ENCODE peak calls at places on chromosomes 2 and 18, in six cellular contexts. P is NT2/D1; I is CD8-positive, alpha-beta memory T cell; R is stomach; X is cardiac muscle cell; J is left ventricle myocardium inferior. Z is an unnamed sample. For H3K4me1, the result is how much of the 10 kb centered on the place peaks cover.

GRCh38 chr2:211609127-211609526 is 929.5 kb downstream of the ERBB4 start:
- DNase-seq in J (no peak), R (no peak), I (no peak), X (no peak), P (no peak), Z (no peak)

GRCh38 chr2:67965246-67965645 is 97.6 kb downstream of the C1D start:
- DNase-seq in I (no peak), X (no peak), J (no peak), R (no peak), P (no peak), Z (no peak)

GRCh38 chr2:163171786-163172549 is 333.4 kb upstream of the KCNH7 start:
- DNase-seq in I (no peak), X (no peak), R (no peak), P (peak), J (no peak), Z (no peak)

GRCh38 chr2:172735646-172736418 is at the start of gene RAPGEF4:
- DNase-seq in I (no peak), R (no peak), X (peak), J (no peak), P (no peak), Z (no peak)

GRCh38 chr2:105580870-105581567 is 163.7 kb upstream of the NCK2 start:
- DNase-seq in I (no peak), J (no peak), X (no peak), P (no peak), R (no peak), Z (no peak)

GRCh38 chr2:16666453-16666801 is 793 bp upstream of the CYRIA start:
- DNase-seq in I (no peak), J (no peak), R (no peak), X (no peak), P (peak), Z (no peak)

GRCh38 chr18:26723986-26724385 is 141.5 kb downstream of the AQP4 start:
- DNase-seq in P (no peak), R (no peak), I (no peak), J (no peak), X (no peak), Z (no peak)

GRCh38 chr2:145931836-145932352 is 1412.0 kb upstream of the ZEB2 start:
- DNase-seq in P (no peak), J (no peak), R (no peak), I (no peak), X (no peak), Z (no peak)

GRCh38 chr18:6960656-6961055 is 156.9 kb downstream of the LAMA1 start:
- DNase-seq in I (no peak), J (no peak), R (no peak), P (no peak), X (no peak), Z (no peak)

DNA sequence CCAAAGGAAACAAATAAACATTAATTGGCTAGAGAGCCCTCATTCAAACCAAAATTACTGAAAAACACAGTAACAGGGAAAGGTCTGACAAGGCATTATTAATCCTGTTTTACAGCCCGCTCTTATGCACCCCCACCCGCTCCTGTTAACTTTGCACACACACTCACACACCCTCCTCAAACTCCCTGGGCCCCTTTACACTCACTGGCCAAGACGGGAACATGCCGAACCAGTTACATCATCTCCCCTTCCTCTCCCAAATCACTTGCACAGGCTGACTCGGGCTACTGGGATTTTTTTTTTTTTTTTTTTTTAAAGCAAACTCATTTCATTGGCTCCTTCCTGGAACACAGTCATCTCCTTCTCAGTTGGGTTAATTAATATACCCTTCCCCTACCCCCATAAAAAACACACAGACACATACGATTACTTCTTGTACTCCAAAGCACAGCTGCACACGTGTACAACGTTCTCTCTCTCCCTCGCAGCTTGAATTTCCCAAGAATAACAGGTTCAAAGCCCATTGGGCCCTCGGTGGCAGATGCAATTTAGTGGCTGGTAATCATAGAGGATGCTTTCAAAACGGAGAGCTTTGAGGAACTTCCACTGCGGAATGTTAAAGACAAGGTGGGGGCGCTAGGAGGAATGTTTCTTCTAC is 31.8 kb downstream of the KLF7 start:
- DNase-seq in R (no peak), J (peak), X (no peak), P (peak), I (no peak), Z (peak)
- H3K4me1 ChIP-seq in R (half or more), J (half or more), X (under half), P (under half), I (half or more), Z (under half)

GRCh38 chr2:47072728-47073191 is 82.3 kb downstream of the STPG4 start:
- DNase-seq in J (peak), I (peak), X (no peak), R (peak), P (no peak), Z (no peak)
- H3K4me1 ChIP-seq in J (half or more), I (under half), X (under half), R (half or more), P (under half), Z (half or more)

GRCh38 chr2:186946896-186947467 is 98.0 kb upstream of the ZSWIM2 start:
- DNase-seq in I (no peak), X (no peak), R (no peak), J (no peak), P (no peak), Z (no peak)
- H3K4me1 ChIP-seq in I (under half), X (under half), R (under half), J (under half), P (under half), Z (under half)

DNA sequence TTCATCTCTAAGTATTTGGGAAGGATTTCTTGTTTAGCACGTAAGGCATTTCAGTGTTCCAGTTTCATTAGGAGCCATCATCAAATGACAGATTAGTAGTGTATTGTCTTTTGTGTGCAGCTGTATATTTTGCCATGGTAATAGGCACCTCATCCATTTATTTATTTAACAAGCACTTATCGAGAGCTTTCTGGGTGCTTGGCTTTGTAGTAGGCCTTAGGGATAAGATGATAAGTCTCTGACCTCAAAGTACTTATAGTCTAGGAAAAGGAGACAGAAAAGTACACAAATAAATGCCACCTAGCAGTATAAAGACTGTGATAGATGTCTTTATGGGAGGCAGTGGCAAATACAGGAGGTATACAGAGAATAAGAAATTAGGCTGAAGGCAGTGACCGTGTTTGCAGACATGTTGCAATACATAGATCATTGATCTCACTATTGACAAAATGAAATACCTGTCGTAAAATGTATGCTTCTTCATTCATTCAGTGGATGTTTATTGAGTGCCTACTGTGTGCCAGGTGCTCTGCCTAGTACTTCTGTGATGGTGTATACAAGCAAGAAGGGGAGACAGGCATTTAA is 265.9 kb downstream of the SETBP1 start:
- DNase-seq in X (no peak), P (no peak), J (no peak), R (no peak), I (no peak), Z (no peak)
- H3K4me1 ChIP-seq in X (under half), P (under half), J (under half), R (under half), I (under half), Z (under half)

DNA sequence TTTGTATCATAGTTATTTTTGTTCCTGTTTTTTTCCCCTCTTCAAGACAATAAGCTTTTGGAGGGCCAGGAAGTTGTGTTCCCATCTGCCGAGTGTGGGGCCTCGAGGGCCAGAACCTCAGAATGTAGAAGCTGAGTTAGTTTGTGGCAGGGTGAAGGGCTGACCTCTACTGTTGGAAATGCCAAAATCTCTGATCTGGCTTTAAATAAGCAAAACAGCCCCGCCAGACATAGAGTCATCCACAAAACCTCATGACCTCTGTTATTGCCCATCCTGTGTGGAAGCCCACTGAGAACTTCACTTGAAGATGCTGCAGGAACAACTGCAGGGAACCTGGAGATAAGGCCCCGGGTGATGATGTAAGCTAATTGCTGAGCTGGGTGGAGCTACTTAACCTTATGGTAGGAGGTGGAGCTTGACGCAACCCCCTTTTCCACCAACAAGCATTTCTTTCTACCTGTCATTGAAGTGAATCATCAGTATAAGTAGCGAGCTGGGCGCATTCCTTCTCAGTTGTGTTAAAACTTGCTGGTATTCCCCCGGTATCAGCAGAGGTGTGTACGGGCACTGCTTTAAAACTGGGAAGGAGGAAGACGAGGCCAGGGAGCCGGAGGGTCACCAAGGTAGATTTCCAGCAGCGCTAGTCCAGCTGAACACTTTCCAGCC is 177.2 kb downstream of the NEDD4L start:
- DNase-seq in I (no peak), P (no peak), J (no peak), X (no peak), R (peak), Z (peak)
- H3K4me1 ChIP-seq in I (under half), P (under half), J (under half), X (under half), R (under half), Z (under half)

Z was measured in Panc1.